ENCODE peak calls at places on chromosomes 11 and 22, in eight cellular contexts. A is stomach, I is dorsolateral prefrontal cortex, E is kidney, S is heart left ventricle, Y is IMR-90, F is coronary artery, V is HCT116. C is an unnamed sample.
A peak's percentile ranks its signal among the peaks of the same experiment; 100 is the strongest.

GRCh38 chr11:119975561-119976152 is 162.3 kb downstream of the TRIM29 start:
- DNase-seq in Y (no peak), I (peak; percentile 19), E (no peak), V (no peak), F (no peak), A (no peak), S (no peak), C (no peak)

GRCh38 chr22:27810566-27810965 is 9.0 kb upstream of the MN1 start:
- DNase-seq in A (peak; percentile 73), S (peak; percentile 72), I (no peak), E (peak; percentile 76), V (no peak), F (peak; percentile 97), Y (peak; percentile 68), C (peak; percentile 33)

GRCh38 chr11:7671807-7672206 is 1.5 kb downstream of the CYB5R2 start:
- DNase-seq in Y (no peak), F (no peak), I (no peak), A (no peak), V (no peak), E (no peak), S (no peak), C (no peak)

GRCh38 chr22:39725351-39726035 is 154.9 kb downstream of the CACNA1I start:
- DNase-seq in Y (no peak), S (no peak), A (no peak), E (no peak), I (no peak), F (peak; percentile 53), V (no peak), C (no peak)

GRCh38 chr11:24082860-24083259 is 414.0 kb upstream of the LUZP2 start:
- DNase-seq in F (no peak), Y (no peak), S (no peak), V (no peak), A (no peak), I (no peak), E (no peak), C (no peak)

GRCh38 chr11:77530879-77531278 is 57.0 kb upstream of the PAK1 start:
- DNase-seq in V (no peak), E (no peak), I (no peak), A (no peak), S (no peak), F (no peak), Y (no peak), C (no peak)

GRCh38 chr11:134646561-134646960 is 234.5 kb upstream of the B3GAT1 start:
- DNase-seq in V (no peak), A (peak; percentile 8), S (no peak), Y (no peak), I (no peak), F (no peak), E (peak; percentile 64), C (no peak)

GRCh38 chr11:113431746-113432145 is 43.5 kb downstream of the DRD2 start:
- DNase-seq in E (no peak), A (no peak), F (no peak), Y (no peak), V (no peak), I (no peak), S (no peak), C (no peak)

GRCh38 chr22:22702874-22703570 is 58.6 kb downstream of the GGTLC2 start:
- DNase-seq in V (no peak), I (no peak), S (no peak), F (peak; percentile 56), A (no peak), Y (no peak), E (no peak), C (no peak)

GRCh38 chr11:76629853-76630599 is 40.5 kb downstream of the LRRC32 start:
- DNase-seq in A (peak; percentile 40), F (no peak), V (no peak), Y (peak; percentile 18), E (peak; percentile 90), I (no peak), S (peak; percentile 87), C (no peak)

GRCh38 chr22:19941365-19942070 is at the start of the genes COMT and TXNRD2:
- DNase-seq in Y (peak; percentile 57), I (peak; percentile 71), E (peak; percentile 92), A (peak; percentile 81), S (peak; percentile 79), V (no peak), F (no peak), C (no peak)

GRCh38 chr11:114609429-114609828 is 13.8 kb upstream of the NXPE4 start:
- DNase-seq in E (no peak), A (no peak), F (no peak), V (no peak), I (no peak), S (no peak), Y (no peak), C (no peak)

GRCh38 chr11:14622241-14622954 is 21.2 kb upstream of the PDE3B start:
- DNase-seq in A (no peak), V (no peak), S (no peak), Y (no peak), E (no peak), I (no peak), F (no peak), C (no peak)

GRCh38 chr11:68950268-68950667 is 30.5 kb downstream of the MRGPRD start:
- DNase-seq in F (no peak), S (no peak), V (peak; percentile 15), E (no peak), A (no peak), Y (no peak), I (no peak), C (no peak)

GRCh38 chr11:57424802-57425564 is 1.9 kb downstream of the SLC43A3 start:
- DNase-seq in Y (peak; percentile 95), V (no peak), I (no peak), F (peak; percentile 87), A (peak; percentile 56), S (peak; percentile 86), E (peak; percentile 92), C (peak; percentile 80)

GRCh38 chr11:127390465-127390864 is 389.9 kb upstream of the KIRREL3 start:
- DNase-seq in F (no peak), S (no peak), E (no peak), A (no peak), V (no peak), I (no peak), Y (no peak), C (no peak)

GRCh38 chr11:69948256-69949141 is 129.3 kb upstream of the FGF3 start:
- DNase-seq in A (peak; percentile 65), E (peak; percentile 61), F (no peak), S (peak; percentile 39), I (no peak), V (peak; percentile 96), Y (peak; percentile 57), C (no peak)

GRCh38 chr22:31969789-31970489 is 25.6 kb downstream of the YWHAH start:
- DNase-seq in F (no peak), E (peak; percentile 85), Y (peak; percentile 66), S (peak; percentile 55), V (peak; percentile 83), I (peak; percentile 81), A (peak; percentile 80), C (no peak)
- H3K4me3 ChIP-seq in F (peak overlapping the region; percentile 70), E (peak overlapping the region; percentile 40), Y (no peak overlapping the region), S (peak overlapping the region; percentile 48), V (peak overlapping the region; percentile 60), I (peak overlapping the region; percentile 57), A (peak overlapping the region; percentile 48), C (peak overlapping the region; percentile 53)

GRCh38 chr11:62925745-62926668 is 4.8 kb upstream of the CHRM1 start:
- DNase-seq in I (no peak), A (no peak), E (peak; percentile 77), V (no peak), S (no peak), Y (no peak), F (no peak), C (no peak)
- H3K4me3 ChIP-seq in I (peak overlapping the region; percentile 22), A (peak overlapping the region; percentile 35), E (peak overlapping the region; percentile 23), V (no peak overlapping the region), S (peak overlapping the region; percentile 43), Y (peak overlapping the region; percentile 10), F (peak overlapping the region; percentile 62), C (peak overlapping the region; percentile 16)

DNA sequence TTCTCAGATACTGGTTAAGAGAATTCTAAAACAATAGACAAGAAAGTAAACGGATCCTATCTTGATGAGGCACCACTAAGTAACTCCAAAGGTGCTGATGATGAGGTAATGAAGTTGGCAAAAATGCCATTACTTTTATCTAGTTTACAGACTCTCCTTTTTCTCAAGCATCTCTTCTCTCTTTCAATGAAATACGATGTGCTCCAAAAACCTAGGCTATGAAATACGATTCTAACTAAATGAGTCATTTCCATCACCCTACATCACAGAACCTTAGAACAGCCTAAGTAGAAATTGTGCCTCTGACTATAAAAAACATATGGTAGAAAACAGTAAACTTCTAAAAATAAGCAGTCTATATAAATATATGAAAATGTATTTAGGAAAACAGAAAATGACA is 58.9 kb upstream of the ARHGAP32 start:
- DNase-seq in Y (peak; percentile 56), F (no peak), A (no peak), S (no peak), I (no peak), V (no peak), E (no peak), C (no peak)
- H3K4me3 ChIP-seq in Y (no peak overlapping the region), F (no peak overlapping the region), A (no peak overlapping the region), S (no peak overlapping the region), I (no peak overlapping the region), V (no peak overlapping the region), E (no peak overlapping the region), C (no peak overlapping the region)

GRCh38 chr11:118917488-118918127 is 8.1 kb downstream of the BCL9L start:
- DNase-seq in A (no peak), I (no peak), E (peak; percentile 89), S (peak; percentile 85), Y (peak; percentile 91), F (peak; percentile 94), V (no peak), C (peak; percentile 82)

GRCh38 chr11:118916842-118917388 is 8.8 kb downstream of the BCL9L start:
- DNase-seq in S (peak; percentile 84), A (no peak), I (no peak), F (peak; percentile 92), Y (peak; percentile 75), E (peak; percentile 87), V (no peak), C (peak; percentile 69)

GRCh38 chr11:118921121-118921928 is 4.4 kb downstream of the BCL9L start:
- DNase-seq in S (peak; percentile 75), E (peak; percentile 93), Y (peak; percentile 88), I (no peak), V (no peak), F (peak; percentile 93), A (no peak), C (peak; percentile 80)

GRCh38 chr11:118918128-118918685 is 7.5 kb downstream of the BCL9L start:
- DNase-seq in I (no peak), S (peak; percentile 84), Y (peak; percentile 91), F (peak; percentile 95), A (peak; percentile 78), V (no peak), E (peak; percentile 90), C (peak; percentile 90)

GRCh38 chr11:118918686-118919280 is 6.9 kb downstream of the BCL9L start:
- DNase-seq in V (no peak), Y (peak; percentile 43), F (no peak), S (peak; percentile 48), I (no peak), E (peak; percentile 62), A (no peak), C (no peak)
- H3K4me3 ChIP-seq in V (peak overlapping the region; percentile 96), Y (peak overlapping the region; percentile 15), F (peak overlapping the region; percentile 82), S (peak overlapping the region; percentile 27), I (no peak overlapping the region), E (peak overlapping the region; percentile 9), A (peak overlapping the region; percentile 90), C (peak overlapping the region; percentile 40)

GRCh38 chr22:36055376-36056310 is 27.0 kb upstream of the RBFOX2 start:
- DNase-seq in E (no peak), S (peak; percentile 41), Y (peak; percentile 42), F (no peak), I (no peak), V (no peak), A (no peak), C (no peak)
- H3K4me3 ChIP-seq in E (no peak overlapping the region), S (no peak overlapping the region), Y (no peak overlapping the region), F (peak overlapping the region; percentile 45), I (no peak overlapping the region), V (no peak overlapping the region), A (no peak overlapping the region), C (no peak overlapping the region)

C was measured in skeletal muscle cell.